ENCODE peak calls at places on chromosome 13, in five cellular contexts. One of them, this sample, is unnamed.

GRCh38 chr13:48890386-48890785 is 85.3 kb upstream of the FNDC3A start:
- DNase-seq in occipital lobe: no peak
- DNase-seq in NCI-H1436 treated with DMSO at 0.1 percent for 48 hours: no peak
- DNase-seq in activated CD4-positive, CD25-positive, alpha-beta regulatory T cell: no peak
- DNase-seq in fibroblast of lung: no peak
- DNase-seq in this sample: no peak

GRCh38 chr13:64180756-64181155 is 2765.1 kb upstream of the PCDH20 start:
- DNase-seq in occipital lobe: no peak
- DNase-seq in NCI-H1436 treated with DMSO at 0.1 percent for 48 hours: no peak
- DNase-seq in activated CD4-positive, CD25-positive, alpha-beta regulatory T cell: no peak
- DNase-seq in fibroblast of lung: no peak
- DNase-seq in this sample: no peak

GRCh38 chr13:110854866-110855265 is 60.0 kb downstream of the ANKRD10 start:
- DNase-seq in occipital lobe: no peak
- DNase-seq in NCI-H1436 treated with DMSO at 0.1 percent for 48 hours: no peak
- DNase-seq in activated CD4-positive, CD25-positive, alpha-beta regulatory T cell: no peak
- DNase-seq in fibroblast of lung: no peak
- DNase-seq in this sample: no peak

GRCh38 chr13:111140562-111141105 is 25.5 kb downstream of the ARHGEF7 start:
- DNase-seq in occipital lobe: no peak
- DNase-seq in NCI-H1436 treated with DMSO at 0.1 percent for 48 hours: no peak
- DNase-seq in activated CD4-positive, CD25-positive, alpha-beta regulatory T cell: no peak
- DNase-seq in fibroblast of lung: no peak
- DNase-seq in this sample: no peak

GRCh38 chr13:113499936-113500335 is 9.4 kb upstream of the DCUN1D2 start:
- DNase-seq in occipital lobe: no peak
- DNase-seq in NCI-H1436 treated with DMSO at 0.1 percent for 48 hours: no peak
- DNase-seq in activated CD4-positive, CD25-positive, alpha-beta regulatory T cell: no peak
- DNase-seq in fibroblast of lung: peak
- DNase-seq in this sample: no peak

GRCh38 chr13:23159205-23159586 is 21.6 kb upstream of the SGCG start:
- DNase-seq in occipital lobe: no peak
- DNase-seq in NCI-H1436 treated with DMSO at 0.1 percent for 48 hours: no peak
- DNase-seq in activated CD4-positive, CD25-positive, alpha-beta regulatory T cell: no peak
- DNase-seq in fibroblast of lung: peak
- DNase-seq in this sample: no peak

GRCh38 chr13:30725331-30726085 is 9.8 kb upstream of the ALOX5AP start:
- DNase-seq in occipital lobe: no peak
- DNase-seq in NCI-H1436 treated with DMSO at 0.1 percent for 48 hours: no peak
- DNase-seq in activated CD4-positive, CD25-positive, alpha-beta regulatory T cell: no peak
- DNase-seq in fibroblast of lung: peak
- DNase-seq in this sample: no peak

GRCh38 chr13:100881291-100881864 is 206.8 kb upstream of the TMTC4 start:
- DNase-seq in occipital lobe: no peak
- DNase-seq in NCI-H1436 treated with DMSO at 0.1 percent for 48 hours: no peak
- DNase-seq in activated CD4-positive, CD25-positive, alpha-beta regulatory T cell: no peak
- DNase-seq in fibroblast of lung: no peak
- DNase-seq in this sample: no peak

GRCh38 chr13:44218501-44219240 is 155.0 kb upstream of the SERP2 start:
- DNase-seq in occipital lobe: no peak
- DNase-seq in NCI-H1436 treated with DMSO at 0.1 percent for 48 hours: peak
- DNase-seq in activated CD4-positive, CD25-positive, alpha-beta regulatory T cell: no peak
- DNase-seq in fibroblast of lung: peak
- DNase-seq in this sample: no peak

GRCh38 chr13:20191902-20192469 is 752 bp downstream of the GJB2 start:
- DNase-seq in occipital lobe: no peak
- DNase-seq in NCI-H1436 treated with DMSO at 0.1 percent for 48 hours: no peak
- DNase-seq in activated CD4-positive, CD25-positive, alpha-beta regulatory T cell: no peak
- DNase-seq in fibroblast of lung: no peak
- DNase-seq in this sample: no peak

GRCh38 chr13:51643114-51643881 is 59.0 kb downstream of the WDFY2 start:
- DNase-seq in occipital lobe: no peak
- DNase-seq in NCI-H1436 treated with DMSO at 0.1 percent for 48 hours: no peak
- DNase-seq in activated CD4-positive, CD25-positive, alpha-beta regulatory T cell: no peak
- DNase-seq in fibroblast of lung: peak
- DNase-seq in this sample: no peak

GRCh38 chr13:67440240-67440639 is 210.1 kb upstream of the PCDH9 start:
- DNase-seq in occipital lobe: no peak
- DNase-seq in NCI-H1436 treated with DMSO at 0.1 percent for 48 hours: no peak
- DNase-seq in activated CD4-positive, CD25-positive, alpha-beta regulatory T cell: no peak
- DNase-seq in fibroblast of lung: no peak
- DNase-seq in this sample: no peak

GRCh38 chr13:90868321-90868920 is 479.1 kb upstream of the MIR17HG start:
- DNase-seq in occipital lobe: no peak
- DNase-seq in NCI-H1436 treated with DMSO at 0.1 percent for 48 hours: no peak
- DNase-seq in activated CD4-positive, CD25-positive, alpha-beta regulatory T cell: no peak
- DNase-seq in fibroblast of lung: peak
- DNase-seq in this sample: no peak

GRCh38 chr13:100528820-100529219 is 59.8 kb downstream of the GGACT start:
- DNase-seq in occipital lobe: no peak
- DNase-seq in NCI-H1436 treated with DMSO at 0.1 percent for 48 hours: no peak
- DNase-seq in activated CD4-positive, CD25-positive, alpha-beta regulatory T cell: no peak
- DNase-seq in fibroblast of lung: no peak
- DNase-seq in this sample: no peak

GRCh38 chr13:23289917-23290357 is 109.2 kb downstream of the SGCG start:
- DNase-seq in occipital lobe: no peak
- DNase-seq in NCI-H1436 treated with DMSO at 0.1 percent for 48 hours: no peak
- DNase-seq in activated CD4-positive, CD25-positive, alpha-beta regulatory T cell: no peak
- DNase-seq in fibroblast of lung: peak
- DNase-seq in this sample: no peak

GRCh38 chr13:100491164-100491847 is 97.3 kb downstream of the GGACT start:
- DNase-seq in occipital lobe: no peak
- DNase-seq in NCI-H1436 treated with DMSO at 0.1 percent for 48 hours: no peak
- DNase-seq in activated CD4-positive, CD25-positive, alpha-beta regulatory T cell: no peak
- DNase-seq in fibroblast of lung: peak
- DNase-seq in this sample: no peak

GRCh38 chr13:73556902-73557301 is 498.1 kb downstream of the KLF5 start:
- DNase-seq in occipital lobe: no peak
- DNase-seq in NCI-H1436 treated with DMSO at 0.1 percent for 48 hours: no peak
- DNase-seq in activated CD4-positive, CD25-positive, alpha-beta regulatory T cell: no peak
- DNase-seq in fibroblast of lung: no peak
- DNase-seq in this sample: no peak

GRCh38 chr13:96982672-96983071 is 11.6 kb downstream of the OXGR1 start:
- DNase-seq in occipital lobe: no peak
- DNase-seq in NCI-H1436 treated with DMSO at 0.1 percent for 48 hours: no peak
- DNase-seq in activated CD4-positive, CD25-positive, alpha-beta regulatory T cell: no peak
- DNase-seq in fibroblast of lung: no peak
- DNase-seq in this sample: no peak

GRCh38 chr13:110484290-110485048 is 77.1 kb downstream of the RAB20 start:
- DNase-seq in occipital lobe: no peak
- DNase-seq in NCI-H1436 treated with DMSO at 0.1 percent for 48 hours: no peak
- DNase-seq in activated CD4-positive, CD25-positive, alpha-beta regulatory T cell: no peak
- DNase-seq in fibroblast of lung: no peak
- DNase-seq in this sample: no peak

GRCh38 chr13:71618154-71618553 is 248.8 kb downstream of the DACH1 start:
- DNase-seq in occipital lobe: no peak
- DNase-seq in NCI-H1436 treated with DMSO at 0.1 percent for 48 hours: no peak
- DNase-seq in activated CD4-positive, CD25-positive, alpha-beta regulatory T cell: no peak
- DNase-seq in fibroblast of lung: peak
- DNase-seq in this sample: no peak

GRCh38 chr13:85508683-85509329 is 290.4 kb downstream of the SLITRK6 start:
- DNase-seq in occipital lobe: no peak
- DNase-seq in NCI-H1436 treated with DMSO at 0.1 percent for 48 hours: no peak
- DNase-seq in activated CD4-positive, CD25-positive, alpha-beta regulatory T cell: no peak
- DNase-seq in fibroblast of lung: peak
- DNase-seq in this sample: no peak

GRCh38 chr13:40536443-40537113 is 129.9 kb downstream of the FOXO1 start:
- DNase-seq in occipital lobe: no peak
- DNase-seq in NCI-H1436 treated with DMSO at 0.1 percent for 48 hours: no peak
- DNase-seq in activated CD4-positive, CD25-positive, alpha-beta regulatory T cell: no peak
- DNase-seq in fibroblast of lung: no peak
- DNase-seq in this sample: no peak

GRCh38 chr13:79522583-79522982 is 41.6 kb downstream of the NDFIP2 start:
- DNase-seq in occipital lobe: no peak
- DNase-seq in NCI-H1436 treated with DMSO at 0.1 percent for 48 hours: no peak
- DNase-seq in activated CD4-positive, CD25-positive, alpha-beta regulatory T cell: no peak
- DNase-seq in fibroblast of lung: peak
- DNase-seq in this sample: no peak

GRCh38 chr13:41231786-41232185 is 31.6 kb downstream of the MTRF1 start:
- DNase-seq in occipital lobe: no peak
- DNase-seq in NCI-H1436 treated with DMSO at 0.1 percent for 48 hours: no peak
- DNase-seq in activated CD4-positive, CD25-positive, alpha-beta regulatory T cell: no peak
- DNase-seq in fibroblast of lung: peak
- DNase-seq in this sample: no peak

GRCh38 chr13:71866173-71867091 is 572 bp downstream of the DACH1 start:
- DNase-seq in occipital lobe: peak
- DNase-seq in NCI-H1436 treated with DMSO at 0.1 percent for 48 hours: no peak
- DNase-seq in activated CD4-positive, CD25-positive, alpha-beta regulatory T cell: no peak
- DNase-seq in fibroblast of lung: peak
- DNase-seq in this sample: no peak

GRCh38 chr13:95643471-95643813 is 1.1 kb downstream of the DZIP1 start:
- DNase-seq in occipital lobe: peak
- DNase-seq in NCI-H1436 treated with DMSO at 0.1 percent for 48 hours: no peak
- DNase-seq in activated CD4-positive, CD25-positive, alpha-beta regulatory T cell: no peak
- DNase-seq in fibroblast of lung: peak
- DNase-seq in this sample: no peak

GRCh38 chr13:44868397-44868796 is 120.9 kb downstream of the NUFIP1 start:
- DNase-seq in occipital lobe: no peak
- DNase-seq in NCI-H1436 treated with DMSO at 0.1 percent for 48 hours: no peak
- DNase-seq in activated CD4-positive, CD25-positive, alpha-beta regulatory T cell: no peak
- DNase-seq in fibroblast of lung: no peak
- DNase-seq in this sample: no peak

GRCh38 chr13:110001622-110002275 is 215.4 kb upstream of the IRS2 start:
- DNase-seq in occipital lobe: no peak
- DNase-seq in NCI-H1436 treated with DMSO at 0.1 percent for 48 hours: no peak
- DNase-seq in activated CD4-positive, CD25-positive, alpha-beta regulatory T cell: no peak
- DNase-seq in fibroblast of lung: peak
- DNase-seq in this sample: no peak

GRCh38 chr13:25286308-25286968 is 850 bp downstream of the MTMR6 start:
- DNase-seq in occipital lobe: no peak
- DNase-seq in NCI-H1436 treated with DMSO at 0.1 percent for 48 hours: no peak
- DNase-seq in activated CD4-positive, CD25-positive, alpha-beta regulatory T cell: peak
- DNase-seq in fibroblast of lung: peak
- DNase-seq in this sample: peak

GRCh38 chr13:61531383-61532065 is 115.9 kb upstream of the PCDH20 start:
- DNase-seq in occipital lobe: no peak
- DNase-seq in NCI-H1436 treated with DMSO at 0.1 percent for 48 hours: no peak
- DNase-seq in activated CD4-positive, CD25-positive, alpha-beta regulatory T cell: no peak
- DNase-seq in fibroblast of lung: no peak
- DNase-seq in this sample: no peak

GRCh38 chr13:50228527-50228926 is 213.3 kb downstream of the KCNRG start:
- DNase-seq in occipital lobe: no peak
- DNase-seq in NCI-H1436 treated with DMSO at 0.1 percent for 48 hours: no peak
- DNase-seq in activated CD4-positive, CD25-positive, alpha-beta regulatory T cell: no peak
- DNase-seq in fibroblast of lung: no peak
- DNase-seq in this sample: no peak